ENCODE peak calls at places on chromosome 16, in five cellular contexts. K is IMR-90, X is left kidney, G is NCI-H748 treated with DMSO at 0.1 percent for 48 hours, W is ELR. N is an unnamed sample.

GRCh38 chr16:88686439-88687253 is at the start of gene SNAI3:
- DNase-seq in K (peak; percentile 24), X (peak; percentile 92), G (peak; percentile 37), W (peak; percentile 66), N (peak; percentile 35)

GRCh38 chr16:88442811-88443576 is 10.1 kb upstream of the ZFPM1 start:
- DNase-seq in K (peak; percentile 55), X (peak; percentile 91), G (peak; percentile 11), W (peak; percentile 78), N (peak; percentile 50)

GRCh38 chr16:64311241-64311640 is 810.6 kb downstream of the CDH11 start:
- DNase-seq in K (no peak), X (no peak), G (no peak), W (no peak), N (no peak)

GRCh38 chr16:68866933-68867332 is 23.6 kb downstream of the TANGO6 start:
- DNase-seq in K (no peak), X (peak; percentile 29), G (no peak), W (no peak), N (no peak)

GRCh38 chr16:81280393-81280792 is 34.4 kb upstream of the GAN start:
- DNase-seq in K (no peak), X (no peak), G (no peak), W (peak; percentile 46), N (peak; percentile 92)

GRCh38 chr16:3120435-3120834 is 8.0 kb downstream of the ZNF205 start:
- DNase-seq in K (no peak), X (no peak), G (no peak), W (no peak), N (no peak)

GRCh38 chr16:83989300-83989699 is 21.3 kb downstream of the NECAB2 start:
- DNase-seq in K (no peak), X (no peak), G (no peak), W (no peak), N (no peak)

GRCh38 chr16:68499011-68499410 is 40.1 kb upstream of the ZFP90 start:
- DNase-seq in K (no peak), X (peak; percentile 49), G (no peak), W (no peak), N (no peak)

GRCh38 chr16:30820952-30821421 is 34.0 kb upstream of the ZNF629 start:
- DNase-seq in K (no peak), X (no peak), G (no peak), W (no peak), N (no peak)

GRCh38 chr16:15037003-15037402 is 18.9 kb downstream of the NTAN1 start:
- DNase-seq in K (no peak), X (no peak), G (no peak), W (no peak), N (no peak)

GRCh38 chr16:70157105-70157476 is 16.5 kb upstream of the CLEC18C start:
- DNase-seq in K (no peak), X (no peak), G (no peak), W (no peak), N (no peak)

GRCh38 chr16:73068546-73069401 is 20.8 kb upstream of the ZFHX3 start:
- DNase-seq in K (peak; percentile 99), X (peak; percentile 84), G (no peak), W (peak; percentile 94), N (peak; percentile 94)

GRCh38 chr16:74740795-74741304 is 33.8 kb downstream of the FA2H start:
- DNase-seq in K (no peak), X (no peak), G (no peak), W (no peak), N (no peak)

GRCh38 chr16:12260119-12260646 is 283.6 kb downstream of the SNX29 start:
- DNase-seq in K (no peak), X (peak; percentile 50), G (no peak), W (no peak), N (no peak)

GRCh38 chr16:65722429-65722828 is 600.6 kb upstream of the CDH11 start:
- DNase-seq in K (no peak), X (no peak), G (no peak), W (no peak), N (no peak)

GRCh38 chr16:87464691-87465300 is 28.0 kb downstream of the ZCCHC14 start:
- DNase-seq in K (peak; percentile 96), X (peak; percentile 71), G (no peak), W (peak; percentile 95), N (peak; percentile 94)

GRCh38 chr16:56382459-56382858 is 42.9 kb downstream of the AMFR start:
- DNase-seq in K (no peak), X (no peak), G (no peak), W (no peak), N (no peak)

GRCh38 chr16:16163571-16163970 is 59.7 kb downstream of the ABCC6 start:
- DNase-seq in K (no peak), X (no peak), G (no peak), W (no peak), N (no peak)

GRCh38 chr16:86953631-86954465 is 363.3 kb downstream of the C16orf95 start:
- DNase-seq in K (no peak), X (peak; percentile 80), G (no peak), W (no peak), N (no peak)

GRCh38 chr16:77304883-77305282 is 105.7 kb downstream of the SYCE1L start:
- DNase-seq in K (no peak), X (no peak), G (no peak), W (no peak), N (no peak)

GRCh38 chr16:89478576-89479221 is 11.7 kb downstream of the ANKRD11 start:
- DNase-seq in K (peak; percentile 52), X (no peak), G (no peak), W (peak; percentile 86), N (peak; percentile 86)

GRCh38 chr16:31113420-31114124 is 3.9 kb upstream of the KAT8 start:
- DNase-seq in K (no peak), X (peak; percentile 68), G (no peak), W (peak; percentile 29), N (no peak)

GRCh38 chr16:88747588-88748301 is 37.3 kb downstream of the PIEZO1 start:
- DNase-seq in K (no peak), X (no peak), G (no peak), W (peak; percentile 62), N (no peak)

GRCh38 chr16:50376997-50377396 is 8.2 kb upstream of the BRD7 start:
- DNase-seq in K (no peak), X (no peak), G (no peak), W (no peak), N (no peak)

GRCh38 chr16:80824623-80825364 is 20.4 kb upstream of the CDYL2 start:
- DNase-seq in K (peak; percentile 67), X (peak; percentile 79), G (peak; percentile 14), W (peak; percentile 70), N (peak; percentile 55)

GRCh38 chr16:80639636-80640035 is 98.8 kb downstream of the DYNLRB2 start:
- DNase-seq in K (no peak), X (no peak), G (no peak), W (no peak), N (no peak)

GRCh38 chr16:3009568-3010390 is 2.9 kb upstream of the CLDN9 start:
- DNase-seq in K (peak; percentile 9), X (peak; percentile 96), G (no peak), W (peak; percentile 28), N (no peak)

GRCh38 chr16:47565454-47565853 is 104.3 kb downstream of the PHKB start:
- DNase-seq in K (peak; percentile 66), X (no peak), G (no peak), W (peak; percentile 82), N (peak; percentile 53)

GRCh38 chr16:84018710-84019109 is 23.9 kb downstream of the SLC38A8 start:
- DNase-seq in K (no peak), X (no peak), G (no peak), W (no peak), N (no peak)

GRCh38 chr16:1998852-1999801 is 9.4 kb downstream of the SYNGR3 start:
- DNase-seq in K (no peak), X (no peak), G (no peak), W (no peak), N (no peak)

GRCh38 chr16:85553436-85554113 is 59.5 kb upstream of the GSE1 start:
- DNase-seq in K (peak; percentile 34), X (peak; percentile 82), G (peak; percentile 61), W (peak; percentile 72), N (peak; percentile 55)

GRCh38 chr16:4675864-4676786 is 17.2 kb upstream of the NUDT16L1 start:
- DNase-seq in K (no peak), X (no peak), G (no peak), W (no peak), N (no peak)